ENCODE peak calls at places on chromosomes 11 and 22, in four cellular contexts. N, E, C and B are unnamed samples.

GRCh38 chr11:16743478-16743877 is 5.0 kb downstream of the C11orf58 start:
- DNase-seq in C (no peak), N (no peak), E (no peak), B (no peak)

GRCh38 chr11:130601141-130601540 is 152.7 kb downstream of the ADAMTS15 start:
- DNase-seq in C (no peak), E (no peak), N (no peak), B (no peak)

GRCh38 chr22:41619979-41620645 is 731 bp downstream of the DESI1 start:
- DNase-seq in N (peak), C (no peak), E (no peak), B (no peak)

GRCh38 chr22:21734540-21735197 is 925 bp downstream of the YPEL1 start:
- DNase-seq in E (no peak), N (no peak), C (no peak), B (no peak)

GRCh38 chr11:121042296-121042695 is 18.4 kb downstream of the TBCEL start:
- DNase-seq in C (no peak), N (no peak), E (no peak), B (no peak)

GRCh38 chr11:120344302-120345004 is 8.2 kb downstream of the ARHGEF12 start:
- DNase-seq in E (peak), N (peak), C (no peak), B (peak)

GRCh38 chr11:27596802-27597201 is 90.2 kb upstream of the LIN7C start:
- DNase-seq in C (no peak), N (no peak), E (no peak), B (no peak)

GRCh38 chr11:8167796-8168195 is 1.0 kb downstream of the RIC3 start:
- DNase-seq in E (no peak), C (no peak), N (no peak), B (no peak)

GRCh38 chr11:125275905-125276634 is 111.5 kb downstream of the PKNOX2 start:
- DNase-seq in N (no peak), E (no peak), C (no peak), B (no peak)

GRCh38 chr11:62508336-62509058 is 38.1 kb downstream of the AHNAK start:
- DNase-seq in N (peak), C (peak), E (no peak), B (peak)

GRCh38 chr11:129143335-129143734 is 48.8 kb downstream of the ARHGAP32 start:
- DNase-seq in E (no peak), N (no peak), C (peak), B (peak)

GRCh38 chr11:112961751-112962747 is 829 bp downstream of the NCAM1 start:
- DNase-seq in E (no peak), N (no peak), C (no peak), B (no peak)

GRCh38 chr11:59206635-59207034 is 6.1 kb downstream of the MPEG1 start:
- DNase-seq in N (peak), C (peak), E (no peak), B (peak)

GRCh38 chr11:14774738-14775137 is 117.3 kb downstream of the CYP2R1 start:
- DNase-seq in E (no peak), C (no peak), N (no peak), B (no peak)

GRCh38 chr22:19853879-19854777 is 546 bp downstream of the GNB1L start:
- DNase-seq in C (no peak), N (peak), E (no peak), B (peak)

GRCh38 chr11:111691176-111691575 is 75.0 kb downstream of the PPP2R1B start:
- DNase-seq in E (no peak), N (peak), C (no peak), B (no peak)

GRCh38 chr22:20137671-20138416 is 6.2 kb downstream of the ZDHHC8 start:
- DNase-seq in E (no peak), N (no peak), C (no peak), B (no peak)

GRCh38 chr22:42292726-42293520 is 22.5 kb upstream of the TCF20 start:
- DNase-seq in C (no peak), N (no peak), E (no peak), B (no peak)

GRCh38 chr11:57269580-57270021 is 32.6 kb upstream of the APLNR start:
- DNase-seq in N (no peak), C (no peak), E (no peak), B (no peak)

GRCh38 chr11:46808804-46809431 is 37.2 kb downstream of the CKAP5 start:
- DNase-seq in C (no peak), E (no peak), N (peak), B (peak)

GRCh38 chr11:120079750-120080610 is 57.9 kb downstream of the TRIM29 start:
- DNase-seq in N (peak), C (no peak), E (no peak), B (no peak)

GRCh38 chr11:122197055-122197987 is 81.3 kb upstream of the BLID start:
- DNase-seq in C (no peak), E (no peak), N (no peak), B (peak)

GRCh38 chr11:62544521-62545436 is 1.8 kb downstream of the AHNAK start:
- DNase-seq in E (no peak), N (peak), C (no peak), B (no peak)

GRCh38 chr11:134236834-134237556 is 12.5 kb downstream of the VPS26B start:
- DNase-seq in E (no peak), N (peak), C (no peak), B (no peak)

GRCh38 chr11:35357893-35358292 is 61.5 kb downstream of the SLC1A2 start:
- DNase-seq in E (no peak), C (no peak), N (no peak), B (no peak)

GRCh38 chr22:35399114-35399677 is 744 bp upstream of the MCM5 start:
- DNase-seq in E (no peak), N (peak), C (no peak), B (no peak)
- H2AFZ ChIP-seq in E (peak), N (peak), C (no peak), B (no peak)

GRCh38 chr11:78465169-78465942 is 47.7 kb upstream of the GAB2 start:
- DNase-seq in C (no peak), E (peak), N (no peak), B (no peak)
- TF ChIP-seq POLR2A in C (no peak), E (peak), N (no peak), B (no peak)

GRCh38 chr11:117970400-117971024 is 15.7 kb upstream of the IL10RA start:
- DNase-seq in E (no peak), N (no peak), C (no peak), B (no peak)
- TF ChIP-seq EGR1 in E (no peak), N (no peak), C (no peak), B (no peak)

GRCh38 chr11:94948070-94948617 is 25.2 kb downstream of the CWC15 start:
- DNase-seq in C (no peak), E (no peak), N (peak), B (no peak)
- H2AFZ ChIP-seq in C (no peak), E (no peak), N (no peak), B (no peak)

GRCh38 chr11:106082096-106082495 is 4.6 kb downstream of the AASDHPPT start:
- DNase-seq in E (no peak), N (no peak), C (no peak), B (no peak)

GRCh38 chr11:106076923-106077608 is at the start of gene KBTBD3:
- DNase-seq in N (peak), C (peak), E (peak), B (peak)

GRCh38 chr11:106076421-106076922 is 675 bp downstream of the KBTBD3 start:
- DNase-seq in N (peak), E (no peak), C (no peak), B (no peak)

GRCh38 chr11:106072804-106073203 is 4.3 kb downstream of the KBTBD3 start:
- DNase-seq in N (no peak), C (no peak), E (no peak), B (no peak)

GRCh38 chr11:106077609-106078517 is at the start of gene AASDHPPT:
- DNase-seq in E (no peak), C (no peak), N (peak), B (peak)
- TF ChIP-seq POLR2A in E (peak), C (no peak), N (peak), B (peak)

GRCh38 chr11:131916633-131917032 is 546.2 kb downstream of the NTM start:
- DNase-seq in C (no peak), E (no peak), N (no peak), B (no peak)
- TF ChIP-seq EGR1 in C (no peak), E (no peak), N (no peak), B (no peak)

DNA sequence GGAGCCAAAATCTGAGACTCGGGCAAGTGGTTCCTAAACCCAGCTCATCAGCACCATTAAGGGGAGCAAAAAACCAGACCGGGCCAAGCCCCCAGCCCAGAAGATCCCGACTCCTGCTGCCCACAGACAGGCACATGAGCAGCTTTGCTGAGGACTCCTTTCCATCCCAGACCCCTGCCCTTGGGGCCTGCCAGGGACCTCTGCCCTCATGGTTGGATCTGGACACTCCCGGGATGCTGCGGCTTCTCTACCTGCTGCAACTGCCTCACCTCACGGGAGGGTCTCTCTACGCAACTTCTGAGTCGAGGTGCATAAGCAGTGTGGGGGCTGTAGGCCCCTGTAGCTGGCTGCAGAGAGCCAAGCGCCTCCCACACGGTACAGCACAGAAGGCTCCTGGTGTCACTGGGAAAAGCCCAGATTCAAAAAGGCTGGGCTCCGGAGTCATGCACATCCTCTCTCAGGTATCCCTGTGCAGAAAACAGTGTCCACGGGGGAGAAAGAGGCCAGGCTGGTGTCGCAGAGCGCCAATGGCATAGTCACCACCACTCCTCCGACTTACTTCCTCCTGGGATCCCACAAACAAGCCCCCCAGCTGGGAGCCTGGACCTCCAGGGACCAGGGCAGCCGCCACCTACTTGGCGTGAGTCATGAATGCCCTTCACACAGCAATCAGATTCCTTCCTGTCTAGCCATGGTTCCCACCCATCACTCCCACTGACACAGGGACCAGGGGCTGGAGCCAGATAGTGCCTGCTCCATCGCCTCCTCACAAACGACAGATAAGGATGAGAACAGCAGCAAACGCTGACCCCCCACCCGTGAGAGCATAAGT is 122.1 kb downstream of the BCR start:
- DNase-seq in E (no peak), N (peak), C (no peak), B (no peak)
- H2AFZ ChIP-seq in E (no peak), N (no peak), C (no peak), B (no peak)

GRCh38 chr22:50305658-50306566 is 1.5 kb downstream of the PLXNB2 start:
- DNase-seq in N (peak), C (no peak), E (peak), B (peak)
- TF ChIP-seq POLR2A in N (no peak), C (no peak), E (peak), B (no peak)

DNA sequence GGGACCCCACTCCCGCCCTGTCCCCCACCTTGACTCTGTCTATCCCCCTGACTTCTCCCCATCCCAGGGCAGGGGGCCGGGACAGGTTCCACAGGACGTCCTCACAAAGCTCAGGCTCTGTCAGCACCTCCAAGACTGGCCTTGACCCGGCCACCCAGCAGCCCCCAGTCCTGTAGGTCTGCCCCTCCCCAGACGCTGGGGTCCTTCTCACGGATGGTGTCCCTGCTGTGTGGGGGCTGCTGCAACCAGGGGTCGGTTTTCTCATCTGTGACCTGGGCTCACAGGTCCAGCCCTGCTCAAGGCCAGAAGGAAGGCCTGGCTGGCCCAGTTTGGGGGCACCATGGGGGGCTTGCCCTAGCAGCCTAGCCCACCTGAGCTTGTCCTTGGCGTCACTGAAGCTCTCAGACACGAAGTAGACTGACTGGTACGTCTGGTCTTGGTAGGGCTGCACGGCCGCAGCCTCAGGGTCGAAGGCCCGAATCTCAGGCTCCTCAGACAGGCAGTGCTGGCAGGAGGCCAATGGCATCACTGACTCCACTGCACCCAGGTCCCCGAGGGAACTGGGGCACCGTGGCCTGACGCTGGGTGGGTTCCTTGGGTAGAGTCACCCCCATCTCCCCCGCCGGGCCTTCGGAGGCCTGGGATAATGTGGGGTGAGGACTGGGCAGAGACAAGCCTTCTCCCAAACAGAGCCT is 4.0 kb upstream of the INS start:
- DNase-seq in N (no peak), E (no peak), C (no peak), B (no peak)
- TF ChIP-seq EGR1 in N (no peak), E (no peak), C (no peak), B (no peak)

DNA sequence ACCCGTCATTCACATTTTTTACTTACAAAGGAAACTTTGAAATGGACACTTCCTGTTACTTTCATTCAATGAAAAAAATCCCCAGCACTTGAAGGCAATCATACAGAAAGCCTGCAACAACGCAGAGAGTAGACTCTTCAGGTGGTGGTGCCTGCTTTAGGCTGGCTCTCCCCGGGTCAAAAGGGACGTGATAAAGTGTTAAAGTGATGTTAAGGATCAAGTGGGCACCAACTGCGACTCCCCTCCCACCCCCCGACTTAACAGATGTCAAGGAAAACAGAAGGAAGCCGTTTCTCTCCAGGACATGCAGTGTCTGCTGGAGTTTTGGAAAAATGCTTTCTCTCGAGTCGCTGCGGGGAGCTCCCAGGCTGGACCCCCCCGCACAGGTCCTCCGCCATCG is 414 bp upstream of the PNPLA3 start:
- DNase-seq in C (no peak), E (no peak), N (no peak), B (no peak)
- H2AFZ ChIP-seq in C (peak), E (peak), N (peak), B (peak)